ENCODE peak calls at places on chromosome 13, in four cellular contexts. Z is left colon; Q is brain microvascular endothelial cell; M is stimulated activated CD4-positive, alpha-beta T cell treated with anti-CD3 and anti-CD28 coated beads, Interleukin-4, amount 100 ng/mL, for 4 hours. T is an unnamed sample.

GRCh38 chr13:42350141-42350540 is 78.2 kb downstream of the AKAP11 start:
- DNase-seq in Z (no peak), Q (no peak), M (no peak), T (no peak)

GRCh38 chr13:20151016-20151415 is 9.8 kb downstream of the GJA3 start:
- DNase-seq in Z (no peak), Q (no peak), M (no peak), T (no peak)

GRCh38 chr13:71865858-71866172 is 1.2 kb downstream of the DACH1 start:
- DNase-seq in Z (peak), Q (no peak), M (no peak), T (no peak)

GRCh38 chr13:112567161-112567862 is 20.6 kb downstream of the TUBGCP3 start:
- DNase-seq in Z (no peak), Q (no peak), M (no peak), T (no peak)

GRCh38 chr13:73146705-73147104 is 87.9 kb downstream of the KLF5 start:
- DNase-seq in Z (no peak), Q (no peak), M (no peak), T (no peak)

GRCh38 chr13:51771418-51772104 is 32.4 kb downstream of the DHRS12 start:
- DNase-seq in Z (no peak), Q (no peak), M (no peak), T (no peak)

GRCh38 chr13:113528101-113528797 is 37.7 kb upstream of the DCUN1D2 start:
- DNase-seq in Z (no peak), Q (no peak), M (no peak), T (no peak)

GRCh38 chr13:59880468-59880867 is 283.3 kb downstream of the DIAPH3 start:
- DNase-seq in Z (no peak), Q (no peak), M (no peak), T (no peak)

GRCh38 chr13:107788464-107789165 is 426.7 kb downstream of the LIG4 start:
- DNase-seq in Z (no peak), Q (no peak), M (no peak), T (no peak)

T was measured in kidney glomerular epithelial cell.